ENCODE peak calls at places on chromosomes 16 and 17, in ten cellular contexts. D is colonic mucosa, J is PC-3, E is heart right ventricle, N is brain microvascular endothelial cell, V is mucosa of descending colon, F is esophagus squamous epithelium, L is left ventricle myocardium inferior, G is MM.1S, H is SK-N-SH. Q is an unnamed sample. For H3K36me3, the result is how much of the 10 kb centered on the place peaks cover.

GRCh38 chr17:16158721-16159120 is 56.6 kb downstream of the NCOR1 start:
- DNase-seq in E (no peak), N (no peak), G (no peak), D (no peak), V (no peak), H (no peak), F (no peak), L (no peak), J (no peak), Q (no peak)

GRCh38 chr16:4339909-4340308 is 11.2 kb downstream of the PAM16 start:
- DNase-seq in F (no peak), G (no peak), L (peak), E (peak), J (no peak), N (no peak), V (no peak), H (peak), D (no peak), Q (no peak)

GRCh38 chr16:28575446-28576109 is 21.3 kb downstream of the SULT1A2 start:
- DNase-seq in G (no peak), N (no peak), E (no peak), L (no peak), V (no peak), J (no peak), D (no peak), H (no peak), F (no peak), Q (no peak)

GRCh38 chr16:55408656-55409055 is 70.3 kb upstream of the MMP2 start:
- DNase-seq in D (no peak), V (no peak), E (no peak), L (no peak), F (no peak), H (no peak), J (no peak), G (no peak), N (no peak), Q (no peak)

GRCh38 chr16:17359778-17360177 is 111.0 kb downstream of the XYLT1 start:
- DNase-seq in H (peak), J (no peak), E (no peak), L (no peak), N (no peak), D (no peak), V (no peak), F (no peak), G (no peak), Q (no peak)

GRCh38 chr16:12646490-12647274 is 157.0 kb downstream of the CPPED1 start:
- DNase-seq in H (peak), D (no peak), N (peak), E (no peak), L (no peak), V (no peak), G (peak), F (no peak), J (no peak), Q (no peak)

GRCh38 chr17:73386561-73386960 is 74.8 kb upstream of the CDC42EP4 start:
- DNase-seq in L (no peak), J (no peak), G (no peak), F (no peak), D (no peak), V (no peak), N (no peak), E (no peak), H (no peak), Q (no peak)

GRCh38 chr17:57442914-57443571 is 186.7 kb downstream of the MSI2 start:
- DNase-seq in J (peak), E (peak), V (peak), L (peak), D (no peak), H (no peak), N (no peak), G (no peak), F (no peak), Q (no peak)

GRCh38 chr16:66741971-66742396 is 9.4 kb downstream of the DYNC1LI2 start:
- DNase-seq in F (no peak), D (no peak), E (no peak), J (no peak), L (no peak), G (no peak), N (peak), V (no peak), H (no peak), Q (no peak)

GRCh38 chr17:42312285-42313130 is 24.2 kb downstream of the STAT5A start:
- DNase-seq in G (peak), V (peak), E (peak), J (no peak), L (peak), N (peak), H (peak), D (peak), F (no peak), Q (peak)

GRCh38 chr16:78372302-78372701 is 272.8 kb downstream of the WWOX start:
- DNase-seq in E (no peak), H (no peak), F (no peak), L (no peak), G (no peak), J (no peak), D (no peak), N (no peak), V (no peak), Q (no peak)

GRCh38 chr17:45225051-45225700 is 3.5 kb downstream of the FMNL1 start:
- DNase-seq in V (no peak), D (no peak), J (peak), G (peak), F (no peak), N (no peak), E (no peak), H (no peak), L (no peak), Q (no peak)

GRCh38 chr16:23432176-23433128 is 20.5 kb downstream of the COG7 start:
- DNase-seq in H (peak), N (no peak), E (no peak), J (no peak), V (no peak), F (no peak), G (peak), D (no peak), L (no peak), Q (peak)

GRCh38 chr17:81845881-81846742 is 11.3 kb upstream of the PPP1R27 start:
- DNase-seq in D (no peak), H (no peak), V (no peak), E (no peak), F (no peak), G (no peak), N (no peak), J (no peak), L (no peak), Q (no peak)

GRCh38 chr17:18920911-18921441 is 31.0 kb upstream of the SLC5A10 start:
- DNase-seq in L (no peak), F (no peak), H (no peak), D (peak), J (peak), E (no peak), G (peak), N (no peak), V (no peak), Q (no peak)

GRCh38 chr17:39751637-39752036 is 13.9 kb downstream of the GRB7 start:
- DNase-seq in J (no peak), G (no peak), F (no peak), E (no peak), D (no peak), H (peak), N (no peak), L (no peak), V (no peak), Q (no peak)

GRCh38 chr17:31413871-31414589 is 22.6 kb downstream of the RAB11FIP4 start:
- DNase-seq in E (no peak), H (no peak), J (peak), V (no peak), L (no peak), N (peak), G (no peak), D (no peak), F (no peak), Q (no peak)

GRCh38 chr16:81371106-81371505 is 56.3 kb downstream of the GAN start:
- DNase-seq in L (no peak), E (no peak), D (no peak), V (no peak), H (no peak), J (no peak), G (no peak), F (no peak), N (no peak), Q (no peak)

GRCh38 chr16:81378049-81378448 is 63.3 kb downstream of the GAN start:
- DNase-seq in L (no peak), V (no peak), N (no peak), G (no peak), D (no peak), H (no peak), F (no peak), J (no peak), E (no peak), Q (no peak)

GRCh38 chr16:81374514-81374913 is 59.8 kb downstream of the GAN start:
- DNase-seq in V (no peak), E (no peak), J (no peak), G (no peak), D (no peak), N (no peak), F (no peak), L (no peak), H (no peak), Q (no peak)

GRCh38 chr16:81380932-81381331 is 63.7 kb upstream of the CMIP start:
- DNase-seq in D (no peak), V (no peak), J (no peak), G (no peak), N (no peak), F (no peak), E (no peak), H (no peak), L (no peak), Q (no peak)

DNA sequence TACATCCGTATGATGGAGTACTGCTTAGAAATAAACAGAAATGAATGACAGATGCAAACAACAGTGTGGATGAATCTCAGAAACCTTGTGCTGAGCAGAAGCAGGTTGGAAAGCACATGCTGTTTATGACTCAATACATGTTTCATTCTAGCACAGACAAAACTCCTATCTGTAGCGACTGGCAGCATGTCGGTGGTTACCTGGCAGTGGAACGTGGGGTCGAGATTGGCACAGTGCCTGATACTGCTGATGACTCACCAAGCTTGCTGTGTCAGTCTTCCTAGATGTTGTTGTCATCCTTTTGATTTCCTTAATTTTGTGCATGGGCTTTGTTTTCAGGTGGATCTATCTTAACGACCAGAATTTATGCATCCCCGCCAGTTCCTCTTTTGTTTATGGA is 62.1 kb downstream of the GAN start:
- DNase-seq in L (no peak), J (peak), N (no peak), H (no peak), F (no peak), E (no peak), D (no peak), V (no peak), G (no peak), Q (no peak)
- H3K36me3 ChIP-seq in L (under half), J (under half), N (under half), H (under half), F (under half), E (under half), D (under half), V (under half), G (under half), Q (under half)

DNA sequence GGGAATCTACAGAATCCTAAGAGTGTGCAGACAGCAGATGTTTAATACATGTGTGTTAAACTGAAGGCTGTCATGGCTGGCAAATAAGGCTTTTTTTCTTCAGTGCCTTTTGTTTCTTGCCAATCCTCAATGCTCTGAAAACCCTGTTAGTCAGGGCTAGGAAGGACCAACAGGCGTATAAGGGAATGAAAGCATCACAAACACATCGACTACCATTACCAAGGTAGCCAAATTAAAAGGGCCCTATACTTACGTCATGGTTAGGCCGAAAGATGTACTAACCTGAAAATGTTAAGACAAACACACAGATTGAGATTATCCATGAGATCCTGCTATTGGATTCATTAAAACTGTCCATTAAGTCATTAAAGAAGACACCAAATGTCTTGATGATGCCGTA is 13.1 kb downstream of the SLC16A6 start:
- DNase-seq in L (no peak), E (no peak), N (no peak), J (no peak), G (no peak), F (no peak), V (no peak), D (no peak), H (no peak), Q (no peak)
- H3K36me3 ChIP-seq in L (under half), E (under half), N (under half), J (under half), G (under half), F (under half), V (under half), D (under half), H (under half), Q (under half)

DNA sequence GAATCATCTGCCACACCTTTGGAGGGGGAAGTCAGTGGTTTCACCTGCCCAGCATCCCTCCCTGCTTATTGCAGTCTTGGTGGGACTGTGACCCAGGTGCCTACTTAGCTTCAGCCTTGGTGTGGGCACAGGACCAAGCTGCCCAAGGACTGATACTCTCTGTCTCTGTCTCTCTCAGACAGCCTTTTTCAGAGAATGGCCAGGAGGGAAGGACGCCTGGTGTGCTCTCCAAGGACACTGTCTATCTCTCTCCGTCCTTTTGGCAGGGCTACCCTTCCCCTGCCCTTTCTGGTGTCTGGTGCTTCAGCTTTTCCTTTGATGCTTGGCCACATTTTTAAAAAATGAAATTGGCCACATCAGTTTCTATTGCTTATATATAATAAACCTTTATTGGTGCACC is 19.6 kb downstream of the PIK3R6 start:
- DNase-seq in V (no peak), D (no peak), N (no peak), G (no peak), F (no peak), E (no peak), H (no peak), L (no peak), J (no peak), Q (no peak)
- H3K36me3 ChIP-seq in V (under half), D (under half), N (under half), G (under half), F (under half), E (under half), H (under half), L (under half), J (under half), Q (under half)

GRCh38 chr17:2672026-2672425 is 39.5 kb downstream of the CLUH start:
- DNase-seq in D (no peak), V (no peak), F (no peak), E (no peak), G (no peak), J (no peak), L (no peak), H (no peak), N (no peak), Q (no peak)
- H3K36me3 ChIP-seq in D (under half), V (under half), F (under half), E (half or more), G (under half), J (under half), L (half or more), H (half or more), N (half or more), Q (under half)

DNA sequence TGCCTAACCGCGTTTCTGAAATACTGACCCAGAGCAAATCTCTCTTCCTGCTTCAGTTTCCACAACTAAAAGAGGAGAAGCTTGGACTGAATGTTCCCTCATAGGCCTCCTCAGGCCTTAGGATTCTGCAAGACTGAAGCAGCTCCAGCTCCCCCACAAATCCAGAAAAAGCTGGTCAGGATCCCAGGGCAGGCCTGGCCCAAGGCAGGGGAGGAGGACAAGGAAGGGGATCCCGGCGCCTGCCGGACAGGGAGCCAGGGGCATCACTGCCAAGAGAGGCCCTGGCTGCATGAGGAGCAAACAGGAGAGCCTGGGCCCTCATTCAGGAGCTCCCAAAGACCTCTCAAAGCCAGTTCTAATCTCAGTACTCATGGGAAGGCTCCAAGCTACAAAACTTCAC is 67.4 kb downstream of the ZNF423 start:
- DNase-seq in H (no peak), G (no peak), F (no peak), D (peak), E (peak), V (no peak), L (peak), J (no peak), N (no peak), Q (no peak)
- H3K36me3 ChIP-seq in H (under half), G (under half), F (under half), D (under half), E (under half), V (under half), L (under half), J (under half), N (under half), Q (under half)

GRCh38 chr16:24829153-24829552 is 16.6 kb upstream of the SLC5A11 start:
- DNase-seq in N (no peak), G (no peak), V (no peak), J (no peak), H (no peak), L (no peak), E (no peak), D (no peak), F (no peak), Q (no peak)

GRCh38 chr16:24825696-24826095 is 20.1 kb upstream of the SLC5A11 start:
- DNase-seq in V (no peak), D (no peak), N (no peak), L (no peak), H (no peak), F (no peak), J (no peak), E (no peak), G (no peak), Q (no peak)

GRCh38 chr16:24826096-24826690 is 19.6 kb upstream of the SLC5A11 start:
- DNase-seq in N (no peak), L (no peak), G (no peak), D (no peak), H (no peak), F (no peak), E (no peak), V (no peak), J (no peak), Q (no peak)

GRCh38 chr16:24822974-24823373 is 22.8 kb upstream of the SLC5A11 start:
- DNase-seq in V (no peak), D (no peak), H (no peak), N (no peak), F (no peak), E (no peak), L (no peak), G (no peak), J (no peak), Q (no peak)

GRCh38 chr16:24826817-24827566 is 18.8 kb upstream of the SLC5A11 start:
- DNase-seq in N (no peak), E (no peak), J (no peak), L (no peak), D (no peak), V (no peak), H (no peak), F (no peak), G (no peak), Q (no peak)
- H3K36me3 ChIP-seq in N (under half), E (half or more), J (under half), L (half or more), D (under half), V (under half), H (under half), F (under half), G (under half), Q (under half)

Q was measured in Caco-2.